ENCODE peak calls at places on chromosomes 12 and 14, in nine cellular contexts. P, R, U, O, S, D, K, W and Y are unnamed samples.

GRCh38 chr12:50232771-50233209 is 50.5 kb downstream of the LIMA1 start:
- DNase-seq in D (no peak), W (no peak), U (no peak), P (no peak), R (no peak), K (no peak), O (no peak), S (no peak), Y (no peak)

GRCh38 chr12:121787063-121787774 is 6.3 kb downstream of the RHOF start:
- DNase-seq in K (no peak), P (no peak), W (no peak), R (no peak), O (no peak), U (no peak), D (no peak), S (no peak), Y (no peak)

GRCh38 chr14:75069811-75070145 is 337 bp downstream of the ZC2HC1C start:
- DNase-seq in S (no peak), U (no peak), O (no peak), R (no peak), D (no peak), K (no peak), P (no peak), W (no peak), Y (no peak)

GRCh38 chr12:13595536-13596450 is 385.6 kb downstream of the GRIN2B start:
- DNase-seq in R (no peak), W (no peak), S (no peak), U (no peak), O (no peak), D (no peak), P (no peak), K (no peak), Y (no peak)

GRCh38 chr14:76924363-76925151 is 98.3 kb downstream of the LRRC74A start:
- DNase-seq in R (peak), W (no peak), S (no peak), O (no peak), U (no peak), P (no peak), D (no peak), K (no peak), Y (no peak)

GRCh38 chr12:22228022-22228875 is 106.3 kb downstream of the ST8SIA1 start:
- DNase-seq in P (no peak), D (no peak), S (no peak), R (no peak), K (no peak), O (no peak), W (no peak), U (no peak), Y (no peak)

GRCh38 chr14:100150932-100151587 is 8.4 kb downstream of the DEGS2 start:
- DNase-seq in K (no peak), W (no peak), O (no peak), R (no peak), U (no peak), D (no peak), P (no peak), S (no peak), Y (no peak)

GRCh38 chr14:104666981-104667380 is 22.4 kb upstream of the INF2 start:
- DNase-seq in P (no peak), R (no peak), D (no peak), S (peak), K (no peak), W (no peak), U (no peak), O (no peak), Y (no peak)

GRCh38 chr12:712172-712863 is 40.1 kb upstream of the WNK1 start:
- DNase-seq in K (no peak), D (no peak), O (no peak), S (no peak), U (no peak), R (no peak), W (no peak), P (no peak), Y (no peak)

GRCh38 chr14:90381011-90381790 is 15.6 kb upstream of the CALM1 start:
- DNase-seq in O (no peak), S (no peak), R (no peak), D (no peak), P (no peak), U (no peak), W (no peak), K (peak), Y (no peak)

DNA sequence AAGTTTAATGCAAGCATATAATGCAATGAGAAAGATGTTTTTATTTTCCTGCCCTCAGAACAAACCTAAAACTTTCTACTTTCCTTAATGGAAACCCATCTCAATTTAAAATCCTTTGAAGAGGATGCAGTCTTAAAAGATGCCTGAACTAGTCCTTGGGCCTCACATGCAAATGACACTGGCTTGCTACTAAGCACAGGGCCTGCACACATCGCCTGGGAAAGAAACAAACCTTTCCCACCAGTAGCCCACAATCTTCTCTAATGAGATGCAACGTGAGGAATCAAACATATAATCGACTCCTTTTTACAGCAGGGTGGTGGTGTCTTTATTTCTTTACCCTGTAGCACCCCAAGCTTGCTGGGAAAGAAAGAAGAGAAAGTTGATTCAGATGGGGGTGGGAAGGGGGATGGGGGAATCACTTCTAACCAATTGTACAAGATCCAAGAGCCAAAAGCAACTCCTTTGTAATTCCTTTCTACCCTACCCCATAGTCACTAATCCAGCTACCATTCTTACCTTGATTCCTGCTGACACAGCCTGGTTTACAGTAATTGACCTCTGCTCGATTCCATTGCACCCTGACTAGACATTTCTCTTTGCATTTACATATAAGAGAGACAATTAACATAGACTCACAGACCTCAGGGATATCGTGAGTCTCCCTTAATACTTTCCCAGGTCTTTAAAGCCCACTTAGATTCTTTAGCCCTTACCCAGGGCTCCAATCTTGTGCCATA is 69.5 kb upstream of the FERMT2 start:
- DNase-seq in K (no peak), S (no peak), W (no peak), O (no peak), D (no peak), U (no peak), P (no peak), R (no peak), Y (no peak)
- H3K4me3 ChIP-seq in K (no peak), S (no peak), W (no peak), O (no peak), D (no peak), U (no peak), P (no peak), R (no peak), Y (no peak)

GRCh38 chr12:3491938-3492867 is 1.2 kb downstream of the PRMT8 start:
- DNase-seq in D (peak), O (peak), S (no peak), U (peak), P (peak), K (no peak), R (peak), W (peak), Y (no peak)
- TF ChIP-seq CTCF in D (no peak), O (no peak), S (peak), U (no peak), P (no peak), K (no peak), R (no peak), W (no peak), Y (no peak)

GRCh38 chr12:44847403-44847802 is 28.7 kb downstream of the NELL2 start:
- DNase-seq in R (no peak), W (no peak), S (no peak), D (no peak), K (peak), O (no peak), U (no peak), P (no peak), Y (no peak)
- H3K4me3 ChIP-seq in R (no peak), W (no peak), S (no peak), D (no peak), K (peak), O (no peak), U (no peak), P (no peak), Y (no peak)

GRCh38 chr12:52364061-52364460 is 3.2 kb downstream of the KRT85 start:
- DNase-seq in P (no peak), S (no peak), U (no peak), R (no peak), D (no peak), K (no peak), O (no peak), W (no peak), Y (no peak)

GRCh38 chr12:52363111-52363679 is 4.1 kb downstream of the KRT85 start:
- DNase-seq in D (no peak), K (no peak), P (no peak), U (no peak), W (no peak), R (no peak), S (peak), O (no peak), Y (no peak)

GRCh38 chr12:52361553-52361952 is 5.7 kb downstream of the KRT85 start:
- DNase-seq in O (no peak), R (no peak), D (peak), P (no peak), W (no peak), K (no peak), U (no peak), S (no peak), Y (peak)

GRCh38 chr12:52360663-52361271 is 6.5 kb downstream of the KRT85 start:
- DNase-seq in S (peak), U (no peak), O (no peak), D (peak), K (no peak), W (no peak), P (no peak), R (no peak), Y (peak)

GRCh38 chr12:52362118-52362726 is 5.1 kb downstream of the KRT85 start:
- DNase-seq in W (peak), P (no peak), S (peak), D (no peak), K (peak), R (no peak), O (no peak), U (no peak), Y (peak)
- TF ChIP-seq CTCF in W (peak), P (peak), S (peak), D (no peak), K (peak), R (peak), O (no peak), U (no peak), Y (no peak)

GRCh38 chr14:69755784-69756183 is 11.2 kb upstream of the SRSF5 start:
- DNase-seq in O (no peak), R (no peak), S (no peak), K (no peak), P (no peak), U (no peak), D (no peak), W (no peak), Y (no peak)
- H3K4me3 ChIP-seq in O (no peak), R (no peak), S (no peak), K (no peak), P (no peak), U (no peak), D (no peak), W (no peak), Y (no peak)